ENCODE peak calls at places on chromosomes 13 and 19, in six cellular contexts. M is endothelial cell; B is testis; G is mucosa of descending colon; Z is transverse colon; K is CD8-positive, alpha-beta T cell. Y is an unnamed sample.

GRCh38 chr13:112719556-112719955 is 29.7 kb downstream of the ATP11A start:
- DNase-seq in G (no peak), K (no peak), B (no peak), Z (no peak), M (no peak), Y (no peak)

GRCh38 chr13:66578305-66578704 is 651.8 kb downstream of the PCDH9 start:
- DNase-seq in G (no peak), Z (no peak), M (no peak), B (no peak), K (no peak), Y (no peak)

GRCh38 chr19:17070421-17070820 is 4.8 kb downstream of the HAUS8 start:
- DNase-seq in M (no peak), Z (no peak), K (no peak), B (no peak), G (no peak), Y (no peak)

GRCh38 chr13:37618554-37618953 is 20.0 kb upstream of the POSTN start:
- DNase-seq in M (no peak), G (no peak), B (no peak), K (no peak), Z (no peak), Y (no peak)

GRCh38 chr19:42121036-42121621 is 11.1 kb downstream of the POU2F2 start:
- DNase-seq in B (no peak), K (no peak), Z (no peak), G (no peak), M (no peak), Y (no peak)

GRCh38 chr19:49451430-49452181 is at the start of gene PIH1D1:
- DNase-seq in Z (peak; percentile 98), G (peak; percentile 97), K (peak; percentile 93), M (peak; percentile 84), B (peak; percentile 100), Y (peak; percentile 91)

GRCh38 chr13:65499251-65499650 is 1730.9 kb downstream of the PCDH9 start:
- DNase-seq in M (no peak), G (no peak), Z (no peak), B (no peak), K (no peak), Y (no peak)

GRCh38 chr19:37942516-37942902 is 35.5 kb downstream of the SIPA1L3 start:
- DNase-seq in M (no peak), Z (no peak), K (no peak), B (no peak), G (no peak), Y (no peak)

GRCh38 chr13:40648040-40648439 is 18.4 kb downstream of the FOXO1 start:
- DNase-seq in Z (no peak), G (no peak), B (no peak), M (no peak), K (no peak), Y (no peak)

GRCh38 chr13:24159921-24160324 is 597 bp upstream of the SPATA13 start:
- DNase-seq in K (no peak), M (peak; percentile 18), G (no peak), Z (no peak), B (no peak), Y (no peak)

GRCh38 chr19:57171551-57172081 is 4.3 kb upstream of the DUXA start:
- DNase-seq in B (peak; percentile 62), Z (peak; percentile 10), K (no peak), M (no peak), G (no peak), Y (peak; percentile 72)

GRCh38 chr13:25137624-25137892 is 34.5 kb downstream of the AMER2 start:
- DNase-seq in B (no peak), G (no peak), M (no peak), Z (no peak), K (no peak), Y (no peak)

GRCh38 chr19:41904118-41904870 is 21.3 kb downstream of the ARHGEF1 start:
- DNase-seq in M (no peak), B (no peak), G (peak; percentile 91), Z (peak; percentile 90), K (no peak), Y (no peak)

GRCh38 chr19:29941828-29942403 is at the start of gene URI1:
- DNase-seq in M (peak; percentile 98), Z (peak; percentile 95), G (peak; percentile 94), K (peak; percentile 96), B (peak; percentile 94), Y (peak; percentile 96)

GRCh38 chr13:45928843-45929242 is 77.3 kb upstream of the SIAH3 start:
- DNase-seq in M (no peak), K (no peak), B (no peak), G (no peak), Z (no peak), Y (no peak)

GRCh38 chr19:19459707-19460251 is 54.3 kb downstream of the GATAD2A start:
- DNase-seq in Z (peak; percentile 54), M (no peak), G (peak; percentile 77), B (no peak), K (peak; percentile 70), Y (peak; percentile 67)

GRCh38 chr19:677201-677600 is 1.0 kb downstream of the FSTL3 start:
- DNase-seq in M (no peak), G (peak; percentile 74), B (peak; percentile 58), K (no peak), Z (peak; percentile 63), Y (no peak)

GRCh38 chr19:21256722-21257121 is 72.5 kb downstream of the ZNF708 start:
- DNase-seq in B (peak; percentile 61), Z (no peak), G (no peak), M (no peak), K (no peak), Y (no peak)

GRCh38 chr13:51542358-51542972 is 41.8 kb upstream of the WDFY2 start:
- DNase-seq in M (no peak), B (no peak), G (no peak), Z (no peak), K (no peak), Y (no peak)

GRCh38 chr19:22260499-22260898 is 25.7 kb upstream of the ZNF729 start:
- DNase-seq in K (no peak), G (no peak), M (no peak), B (no peak), Z (no peak), Y (no peak)

DNA sequence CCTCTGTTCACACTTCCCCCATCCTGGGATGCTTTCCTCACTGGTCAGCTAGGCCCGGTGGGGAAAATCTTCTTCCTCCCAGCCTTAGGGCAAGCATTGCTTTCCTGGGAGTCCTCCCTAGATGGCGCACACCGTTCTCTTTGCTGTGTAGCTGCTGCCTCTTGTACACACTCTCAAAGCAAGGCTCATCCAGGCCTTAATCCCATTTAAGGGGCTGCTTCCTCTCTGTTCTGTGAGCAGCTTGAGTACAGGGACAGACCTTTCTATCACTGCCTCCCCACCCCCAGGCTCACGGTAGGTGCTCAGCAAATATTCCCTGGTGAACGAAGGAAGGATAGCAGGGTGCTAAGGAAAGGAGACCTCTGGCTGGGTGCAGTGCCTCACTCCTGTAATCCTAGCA is 11.0 kb downstream of the SLC7A10 start:
- DNase-seq in K (no peak), B (no peak), G (no peak), Z (no peak), M (no peak), Y (no peak)
- TF ChIP-seq CTCF in K (no peak), B (no peak), G (no peak), Z (no peak), M (no peak), Y (no peak)

GRCh38 chr13:60134376-60134775 is 29.4 kb downstream of the DIAPH3 start:
- DNase-seq in K (no peak), M (no peak), B (no peak), G (no peak), Z (no peak), Y (no peak)
- TF ChIP-seq CTCF in K (no peak), M (no peak), B (no peak), G (no peak), Z (no peak), Y (no peak)

GRCh38 chr19:1855040-1855827 is 7.0 kb upstream of the REXO1 start:
- DNase-seq in B (peak; percentile 73), Z (peak; percentile 96), G (peak; percentile 98), M (peak; percentile 85), K (peak; percentile 72), Y (peak; percentile 95)
- TF ChIP-seq CTCF in B (no peak), Z (no peak), G (no peak), M (no peak), K (no peak), Y (no peak)

GRCh38 chr19:11346104-11346940 is at the start of the genes CCDC159 and TMEM205:
- DNase-seq in G (peak; percentile 99), M (peak; percentile 96), B (peak; percentile 99), Z (peak; percentile 99), K (peak; percentile 98), Y (peak; percentile 97)
- TF ChIP-seq CTCF in G (peak; percentile 25), M (no peak), B (no peak), Z (peak; percentile 15), K (no peak), Y (no peak)

GRCh38 chr13:81197966-81198365 is 857.0 kb upstream of the SPRY2 start:
- DNase-seq in Z (no peak), G (no peak), B (no peak), M (no peak), K (no peak), Y (no peak)
- TF ChIP-seq CTCF in Z (no peak), G (no peak), B (no peak), M (no peak), K (no peak), Y (no peak)

DNA sequence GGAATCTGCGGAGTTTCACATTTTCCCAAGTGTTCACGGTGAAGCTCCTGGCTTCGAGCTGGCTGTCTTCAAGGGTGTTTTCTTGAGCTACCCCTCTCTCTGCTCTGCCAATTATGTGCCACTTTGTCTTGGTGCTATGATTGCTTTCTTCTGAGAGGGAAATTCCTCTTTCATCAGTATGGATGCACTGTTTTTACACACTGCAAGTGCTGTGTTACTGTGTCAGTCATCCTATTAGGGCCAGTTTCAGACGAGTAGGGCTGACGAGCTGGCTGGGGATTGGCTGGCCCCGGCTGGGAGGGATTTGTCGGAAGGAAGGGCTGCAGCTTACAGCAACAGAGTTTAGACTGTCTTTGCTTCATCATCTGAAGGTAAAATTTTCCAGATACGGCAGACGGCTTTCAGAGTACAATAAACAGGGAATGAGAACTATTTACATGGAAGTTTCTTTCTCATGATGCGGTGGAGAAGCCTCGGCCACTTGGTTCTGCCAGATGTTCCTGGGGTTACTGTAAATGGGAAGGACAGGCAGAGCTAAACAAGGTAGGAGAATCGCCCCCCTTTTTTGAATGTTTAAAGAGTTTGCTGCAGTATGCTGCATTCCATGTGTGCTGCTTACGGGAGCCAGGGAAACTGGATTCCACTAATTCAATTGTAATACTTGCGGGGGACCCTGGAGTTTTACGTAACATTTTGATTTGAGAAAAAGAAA is at the start of gene MBNL2:
- DNase-seq in K (peak; percentile 79), Z (peak; percentile 94), M (peak; percentile 78), G (peak; percentile 95), B (peak; percentile 96), Y (peak; percentile 83)
- TF ChIP-seq CTCF in K (no peak), Z (no peak), M (no peak), G (no peak), B (no peak), Y (no peak)

Y was measured in GM13976.